ENCODE peak calls at places on chromosomes 1 and 21, in six cellular contexts. V is caudate nucleus; B is pons; Z is CD8-positive, alpha-beta T cell; Y is brain microvascular endothelial cell; Q is stomach. S is an unnamed sample.

GRCh38 chr1:201426395-201427310 is 5.1 kb upstream of the TNNI1 start:
- DNase-seq in B (no peak), Q (no peak), V (no peak), Y (no peak), Z (no peak), S (no peak)

GRCh38 chr1:108962681-108963051 is 618 bp downstream of the CLCC1 start:
- DNase-seq in Z (peak; percentile 32), Y (no peak), B (no peak), Q (peak; percentile 65), V (no peak), S (no peak)

GRCh38 chr1:87155648-87156047 is 173.0 kb upstream of the LMO4 start:
- DNase-seq in Q (no peak), V (no peak), Z (no peak), B (no peak), Y (no peak), S (no peak)

GRCh38 chr1:8182034-8182761 is 135.7 kb upstream of the SLC45A1 start:
- DNase-seq in Z (no peak), V (no peak), Q (peak; percentile 62), Y (peak; percentile 97), B (no peak), S (peak; percentile 99)

GRCh38 chr1:245576323-245576722 is 421.5 kb downstream of the KIF26B start:
- DNase-seq in V (no peak), B (no peak), Y (no peak), Q (no peak), Z (no peak), S (no peak)

GRCh38 chr1:20921285-20921684 is 134.2 kb upstream of the HP1BP3 start:
- DNase-seq in B (no peak), Q (no peak), V (no peak), Z (no peak), Y (peak; percentile 14), S (no peak)

GRCh38 chr1:198018529-198018928 is 101.4 kb downstream of the LHX9 start:
- DNase-seq in B (no peak), Y (peak; percentile 96), Q (no peak), Z (no peak), V (no peak), S (peak; percentile 99)

GRCh38 chr1:18010408-18010807 is 97.2 kb upstream of the IGSF21 start:
- DNase-seq in Y (no peak), V (no peak), B (no peak), Z (no peak), Q (no peak), S (no peak)

GRCh38 chr1:228009828-228010775 is 3.3 kb downstream of the WNT3A start:
- DNase-seq in Y (no peak), B (no peak), V (no peak), Z (no peak), Q (peak; percentile 25), S (no peak)

GRCh38 chr1:204323887-204324286 is 35.8 kb downstream of the PLEKHA6 start:
- DNase-seq in V (no peak), B (no peak), Y (peak; percentile 24), Z (no peak), Q (no peak), S (peak; percentile 66)

GRCh38 chr1:191498318-191498717 is 659.9 kb upstream of the RGS18 start:
- DNase-seq in Q (no peak), V (no peak), B (no peak), Y (peak; percentile 9), Z (no peak), S (no peak)

GRCh38 chr1:41661428-41662060 is 177.1 kb upstream of the EDN2 start:
- DNase-seq in V (no peak), Q (no peak), B (no peak), Z (no peak), Y (no peak), S (no peak)

GRCh38 chr1:182185822-182186756 is 124.6 kb upstream of the ZNF648 start:
- DNase-seq in Z (no peak), Q (no peak), B (no peak), Y (peak; percentile 3), V (no peak), S (peak; percentile 82)

GRCh38 chr1:24782689-24783088 is 37.4 kb downstream of the CLIC4 start:
- DNase-seq in Q (no peak), V (no peak), Y (no peak), Z (no peak), B (no peak), S (no peak)

GRCh38 chr1:26978893-26979292 is 14.6 kb upstream of the TRNP1 start:
- DNase-seq in Y (no peak), B (no peak), Q (no peak), Z (no peak), V (no peak), S (no peak)

GRCh38 chr1:155305881-155306391 is 2.7 kb upstream of the FDPS start:
- DNase-seq in Q (no peak), B (no peak), V (no peak), Y (no peak), Z (no peak), S (no peak)

GRCh38 chr1:195981448-195982139 is 626.6 kb downstream of the KCNT2 start:
- DNase-seq in V (no peak), Z (no peak), Q (no peak), Y (peak; percentile 5), B (no peak), S (peak; percentile 37)

GRCh38 chr1:160018900-160019299 is 12.9 kb downstream of the PIGM start:
- DNase-seq in Z (no peak), Q (no peak), V (no peak), B (no peak), Y (peak; percentile 45), S (no peak)

GRCh38 chr1:188343914-188344313 is 1515.2 kb downstream of the PLA2G4A start:
- DNase-seq in B (no peak), V (no peak), Y (no peak), Q (no peak), Z (no peak), S (no peak)

GRCh38 chr1:79532555-79532954 is 526.0 kb upstream of the ADGRL4 start:
- DNase-seq in V (no peak), Y (no peak), Z (no peak), B (no peak), Q (no peak), S (no peak)

GRCh38 chr1:237799762-237800474 is 90.8 kb downstream of the ZP4 start:
- DNase-seq in B (peak; percentile 73), V (no peak), Z (peak; percentile 6), Q (peak; percentile 77), Y (peak; percentile 72), S (no peak)

GRCh38 chr21:15627011-15627410 is 102.8 kb upstream of the USP25 start:
- DNase-seq in Y (no peak), Q (no peak), B (no peak), V (no peak), Z (no peak), S (no peak)

GRCh38 chr1:38865112-38865715 is 5.6 kb upstream of the RRAGC start:
- DNase-seq in V (no peak), Q (no peak), Y (no peak), B (no peak), Z (no peak), S (no peak)